ENCODE peak calls at places on chromosomes 12 and 14, in seven cellular contexts. K, J, E, R, L, V and F are unnamed samples.

GRCh38 chr14:53148612-53149202 is 4.4 kb downstream of the DDHD1 start:
- DNase-seq in V (no peak), J (no peak), K (no peak), E (no peak), R (no peak), L (no peak), F (no peak)

GRCh38 chr12:21413369-21414277 is 23.8 kb upstream of the PYROXD1 start:
- DNase-seq in V (no peak), E (no peak), L (no peak), K (no peak), J (no peak), R (no peak), F (no peak)

GRCh38 chr12:116295327-116296263 is 18.1 kb upstream of the MED13L start:
- DNase-seq in L (no peak), V (no peak), R (no peak), E (no peak), K (no peak), J (peak), F (no peak)

GRCh38 chr14:95293474-95293873 is 26.2 kb downstream of the CLMN start:
- DNase-seq in J (no peak), E (no peak), V (no peak), K (no peak), L (no peak), R (no peak), F (no peak)

GRCh38 chr12:131101703-131102492 is 148.2 kb downstream of the ADGRD1 start:
- DNase-seq in L (no peak), V (no peak), K (peak), E (no peak), J (no peak), R (peak), F (no peak)

GRCh38 chr12:5524769-5525436 is 93.0 kb downstream of the NTF3 start:
- DNase-seq in V (no peak), K (no peak), R (no peak), E (no peak), L (no peak), J (no peak), F (no peak)

GRCh38 chr14:102249041-102249440 is 55.9 kb downstream of the MOK start:
- DNase-seq in J (peak), E (no peak), R (no peak), V (no peak), L (no peak), K (no peak), F (no peak)

GRCh38 chr12:4939418-4940023 is 29.8 kb downstream of the KCNA1 start:
- DNase-seq in V (no peak), E (no peak), J (no peak), K (no peak), R (no peak), L (no peak), F (no peak)

GRCh38 chr12:130752692-130753230 is 36.7 kb upstream of the RIMBP2 start:
- DNase-seq in K (no peak), E (peak), L (no peak), J (no peak), V (no peak), R (peak), F (no peak)

GRCh38 chr12:129696952-129697351 is 206.9 kb downstream of the TMEM132D start:
- DNase-seq in R (no peak), L (no peak), V (no peak), K (no peak), E (no peak), J (no peak), F (no peak)

GRCh38 chr12:47816646-47817271 is 2.9 kb downstream of the HDAC7 start:
- DNase-seq in J (no peak), R (no peak), V (peak), L (no peak), K (peak), E (no peak), F (no peak)

GRCh38 chr12:89768586-89769482 is 60.2 kb upstream of the ATP2B1 start:
- DNase-seq in R (no peak), V (no peak), L (peak), K (no peak), J (peak), E (no peak), F (no peak)

GRCh38 chr12:124147579-124147978 is 147.3 kb upstream of the RFLNA start:
- DNase-seq in K (no peak), R (no peak), E (no peak), J (no peak), V (no peak), L (no peak), F (no peak)

GRCh38 chr12:109098142-109098652 is 800 bp downstream of the UNG start:
- DNase-seq in L (peak), V (peak), J (peak), R (no peak), K (peak), E (peak), F (no peak)

GRCh38 chr12:70637286-70637685 is at the start of gene PTPRB:
- DNase-seq in K (no peak), L (no peak), V (no peak), R (no peak), E (no peak), J (no peak), F (no peak)

GRCh38 chr14:21476526-21476924 is 234 bp downstream of the RAB2B start:
- DNase-seq in J (no peak), K (peak), E (no peak), R (no peak), V (peak), L (peak), F (no peak)

GRCh38 chr12:2813573-2814185 is 1.2 kb downstream of the ITFG2 start:
- DNase-seq in R (peak), K (no peak), V (peak), L (peak), E (peak), J (peak), F (no peak)

GRCh38 chr12:6345319-6346071 is 3.6 kb upstream of the TNFRSF1A start:
- DNase-seq in E (no peak), R (no peak), J (peak), V (no peak), K (no peak), L (peak), F (no peak)

GRCh38 chr14:68539839-68540238 is 253.0 kb downstream of the ZFP36L1 start:
- DNase-seq in L (no peak), K (no peak), E (no peak), R (no peak), V (no peak), J (no peak), F (no peak)

GRCh38 chr12:15320881-15321280 is 1.4 kb upstream of the PTPRO start:
- DNase-seq in R (no peak), V (no peak), J (no peak), K (no peak), E (no peak), L (no peak), F (no peak)
- TF ChIP-seq CTCF in R (no peak), V (no peak), J (no peak), K (no peak), E (no peak), L (no peak), F (no peak)

DNA sequence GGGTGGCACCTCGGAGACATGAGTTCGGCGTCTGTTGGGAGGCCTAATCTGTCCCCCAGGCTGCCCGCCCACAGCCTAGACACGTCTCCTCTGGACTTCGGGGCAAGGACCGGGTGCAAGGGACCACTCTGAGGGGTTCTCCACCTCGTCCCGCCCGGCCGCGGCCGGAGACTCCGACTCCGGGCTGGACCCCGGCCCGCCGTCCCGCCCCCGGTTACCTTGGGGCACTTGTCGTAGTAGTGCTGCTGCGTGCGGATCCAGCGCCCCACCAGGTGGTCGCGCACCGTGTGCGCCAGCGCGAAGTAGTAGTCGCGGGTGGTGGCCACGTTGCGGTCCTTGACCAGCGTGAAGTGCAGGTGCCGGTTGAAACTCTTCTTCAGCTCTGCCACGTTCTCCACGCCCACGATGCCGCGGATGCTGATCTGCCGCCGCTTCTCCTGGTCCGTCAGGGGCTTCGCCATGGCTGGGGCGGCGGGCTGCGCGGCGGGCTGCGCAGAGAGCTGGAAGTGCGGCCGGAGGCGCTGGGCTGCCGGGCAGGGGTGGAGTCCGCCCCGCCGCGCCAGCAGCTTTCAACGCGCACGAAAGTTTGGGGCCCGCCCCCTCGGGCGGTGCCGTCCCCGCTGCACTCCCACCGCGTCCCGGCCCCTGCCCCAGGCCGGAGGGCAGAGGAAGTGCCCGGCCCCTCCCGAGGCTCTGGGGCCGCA is at the start of gene PYGL:
- DNase-seq in L (peak), K (peak), J (peak), E (peak), R (peak), V (peak), F (peak)
- TF ChIP-seq CTCF in L (no peak), K (no peak), J (no peak), E (peak), R (no peak), V (no peak), F (no peak)

GRCh38 chr12:18576104-18576622 is 161.6 kb downstream of the PLCZ1 start:
- DNase-seq in R (no peak), K (no peak), L (peak), V (no peak), J (peak), E (no peak), F (no peak)
- TF ChIP-seq CTCF in R (no peak), K (no peak), L (no peak), V (no peak), J (no peak), E (no peak), F (no peak)

DNA sequence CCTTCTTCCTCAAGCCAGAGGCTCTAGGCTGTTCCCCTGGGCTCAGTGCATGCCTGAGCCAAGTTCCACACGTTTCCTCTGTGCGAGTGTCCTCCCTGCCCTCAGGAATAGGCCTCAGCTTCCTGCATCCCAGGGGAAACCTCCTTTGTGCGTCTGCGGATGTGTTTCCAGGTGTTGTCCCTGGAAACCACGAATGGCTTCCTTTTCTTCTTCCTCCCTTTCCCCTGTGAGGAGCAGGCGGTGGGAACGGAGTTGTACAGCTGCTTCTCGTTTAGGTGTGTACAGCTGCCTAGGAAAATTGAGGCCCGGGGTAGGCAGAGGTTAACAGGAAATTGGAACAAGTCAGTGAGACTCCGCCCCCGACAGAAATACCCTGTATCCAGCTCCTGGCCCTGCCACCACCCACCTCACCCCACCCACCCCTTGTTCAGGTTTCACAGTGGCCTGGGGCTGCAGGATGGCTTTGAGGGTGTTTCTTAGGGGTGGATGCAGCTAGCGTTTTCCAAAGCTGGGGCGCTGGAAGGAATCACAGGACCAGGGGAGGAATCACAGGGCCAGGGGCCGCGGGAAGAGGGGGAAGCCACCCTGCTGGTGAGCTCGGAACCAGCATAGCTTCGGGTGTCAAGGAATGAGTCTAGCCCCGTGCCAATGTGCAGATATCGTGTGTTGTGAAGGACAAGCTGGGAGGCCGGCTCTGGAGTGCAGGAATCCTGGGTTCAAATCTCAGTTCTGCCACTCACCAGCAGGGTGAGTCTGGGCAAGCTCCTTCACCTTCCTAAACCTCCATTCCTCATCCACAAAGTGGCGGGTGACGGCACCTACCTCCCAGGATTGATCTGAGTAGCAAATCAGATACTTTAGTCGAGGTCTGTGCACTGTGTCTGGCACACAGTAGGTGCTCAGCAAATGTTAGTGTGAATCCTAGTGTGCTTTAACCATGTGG is 53.8 kb upstream of the RIN3 start:
- DNase-seq in L (no peak), R (peak), V (no peak), E (no peak), J (no peak), K (no peak), F (no peak)
- TF ChIP-seq CTCF in L (no peak), R (peak), V (no peak), E (no peak), J (no peak), K (peak), F (no peak)

GRCh38 chr12:118436002-118436724 is 59.8 kb downstream of the SUDS3 start:
- DNase-seq in E (peak), R (peak), L (peak), J (no peak), V (no peak), K (no peak), F (no peak)
- TF ChIP-seq CTCF in E (no peak), R (peak), L (peak), J (no peak), V (no peak), K (peak), F (no peak)

GRCh38 chr12:53044896-53045571 is 4.8 kb upstream of the TNS2 start:
- DNase-seq in V (no peak), K (no peak), L (no peak), E (no peak), J (no peak), R (no peak), F (no peak)
- TF ChIP-seq CTCF in V (no peak), K (no peak), L (no peak), E (no peak), J (no peak), R (no peak), F (no peak)

DNA sequence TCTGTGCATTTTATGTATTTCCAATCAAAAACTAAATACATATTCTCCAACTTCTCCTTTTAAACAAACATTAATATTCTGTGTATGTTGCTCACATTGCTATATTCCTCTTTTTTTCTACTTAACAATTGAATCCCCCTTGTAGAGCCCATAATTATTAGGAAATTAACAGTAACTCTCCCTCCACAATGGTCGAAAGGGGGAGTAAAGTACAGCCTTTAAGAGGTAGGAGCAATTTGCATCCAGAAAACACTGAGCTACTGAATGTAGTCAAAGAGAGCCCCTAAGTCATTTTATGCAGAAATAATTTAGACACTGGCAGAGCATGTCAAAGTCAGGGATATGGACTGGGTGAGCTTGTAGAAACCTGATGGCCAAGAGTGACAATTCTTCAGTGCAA is 57.2 kb upstream of the SCN8A start:
- DNase-seq in K (no peak), E (peak), J (peak), L (peak), R (peak), V (no peak), F (no peak)
- TF ChIP-seq CTCF in K (no peak), E (peak), J (peak), L (peak), R (peak), V (no peak), F (no peak)

GRCh38 chr14:70259420-70259819 is 70.7 kb upstream of the SLC8A3 start:
- DNase-seq in E (no peak), J (no peak), V (no peak), R (no peak), L (no peak), K (no peak), F (no peak)
- TF ChIP-seq CTCF in E (no peak), J (no peak), V (no peak), R (no peak), L (no peak), K (no peak), F (no peak)

GRCh38 chr12:19068137-19068536 is 61.4 kb upstream of the PLEKHA5 start:
- DNase-seq in V (no peak), K (no peak), E (no peak), R (no peak), L (no peak), J (no peak), F (no peak)

GRCh38 chr12:19066471-19067001 is 63.0 kb upstream of the PLEKHA5 start:
- DNase-seq in K (no peak), V (no peak), R (no peak), J (no peak), E (no peak), L (no peak), F (no peak)

GRCh38 chr12:19065871-19066270 is 63.7 kb upstream of the PLEKHA5 start:
- DNase-seq in K (no peak), E (no peak), V (no peak), R (no peak), L (no peak), J (no peak), F (no peak)

GRCh38 chr12:19065223-19065622 is 64.3 kb upstream of the PLEKHA5 start:
- DNase-seq in E (no peak), K (no peak), J (no peak), R (no peak), V (no peak), L (no peak), F (no peak)

DNA sequence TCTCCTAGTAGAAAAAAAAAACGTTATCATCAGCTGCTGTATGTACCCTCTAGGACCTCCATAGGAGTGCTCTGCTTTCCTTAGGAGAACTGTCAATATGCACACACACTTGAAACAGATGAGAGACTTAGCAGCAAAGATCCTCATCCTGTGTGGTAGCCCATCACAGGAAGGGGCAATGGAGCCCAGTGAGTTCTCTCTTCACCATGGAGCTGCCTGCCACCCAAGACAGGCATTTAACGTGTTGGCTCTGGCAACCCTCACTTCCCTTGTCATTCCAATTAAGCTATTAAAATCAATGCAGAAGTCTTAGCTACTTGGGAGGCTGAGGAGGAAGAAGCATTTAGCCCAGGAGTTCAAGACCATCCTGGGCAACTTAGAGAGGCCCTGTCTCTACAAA is 64.8 kb upstream of the PLEKHA5 start:
- DNase-seq in V (no peak), K (no peak), E (no peak), J (no peak), L (no peak), R (no peak), F (no peak)
- TF ChIP-seq CTCF in V (no peak), K (no peak), E (no peak), J (no peak), L (no peak), R (no peak), F (no peak)

GRCh38 chr12:96399919-96400630 is at the start of gene CDK17:
- DNase-seq in E (peak), L (peak), R (peak), K (peak), J (peak), V (peak), F (peak)
- TF ChIP-seq CTCF in E (peak), L (peak), R (peak), K (peak), J (peak), V (peak), F (no peak)